ENCODE peak calls at places on chromosomes 5 and 9, in eight cellular contexts. M is left colon; T is activated CD4-positive, CD25-positive, alpha-beta regulatory T cell; L is HT-29; K is CD4-positive, alpha-beta memory T cell; H is BJ; B is RWPE1; Y is activated effector memory CD4-positive, alpha-beta T cell treated with anti-CD3 and anti-CD28 coated beads, Interleukin-2, amount 50 U/mL, for 16 hours. Q is an unnamed sample.

GRCh38 chr5:65611524-65611923 is 12.6 kb downstream of the TRIM23 start:
- DNase-seq in Y (no peak), L (peak), B (peak), T (no peak), H (no peak), M (no peak), K (no peak), Q (no peak)

GRCh38 chr5:145681686-145682085 is 153.5 kb downstream of the PRELID2 start:
- DNase-seq in Y (no peak), B (peak), H (peak), T (no peak), M (peak), L (peak), K (peak), Q (no peak)

GRCh38 chr5:133794066-133794465 is 174.4 kb downstream of the C5orf15 start:
- DNase-seq in K (no peak), Y (no peak), B (no peak), T (no peak), M (no peak), L (no peak), H (no peak), Q (no peak)

GRCh38 chr9:13388157-13388556 is 108.7 kb upstream of the MPDZ start:
- DNase-seq in T (no peak), L (no peak), M (no peak), B (no peak), Y (no peak), H (no peak), K (no peak), Q (no peak)

GRCh38 chr5:131857388-131857787 is 60.6 kb upstream of the FNIP1 start:
- DNase-seq in M (no peak), T (no peak), Y (no peak), L (no peak), H (no peak), B (no peak), K (no peak), Q (no peak)

GRCh38 chr5:157870837-157871834 is 12.2 kb upstream of the CLINT1 start:
- DNase-seq in L (peak), H (no peak), T (no peak), M (no peak), Y (no peak), K (no peak), B (peak), Q (no peak)

GRCh38 chr9:27763831-27764230 is 190.6 kb upstream of the C9orf72 start:
- DNase-seq in H (no peak), Y (no peak), L (peak), B (no peak), M (no peak), T (no peak), K (no peak), Q (no peak)

GRCh38 chr9:130768265-130768664 is 66.8 kb upstream of the ABL1 start:
- DNase-seq in M (peak), B (no peak), H (no peak), L (no peak), K (no peak), T (no peak), Y (no peak), Q (no peak)

GRCh38 chr5:151569132-151570046 is 21.7 kb downstream of the FAT2 start:
- DNase-seq in K (no peak), L (no peak), B (no peak), M (no peak), Y (no peak), T (no peak), H (no peak), Q (peak)

GRCh38 chr9:35273591-35273990 is 111.8 kb downstream of the UNC13B start:
- DNase-seq in H (no peak), Y (no peak), T (no peak), B (no peak), L (no peak), K (no peak), M (no peak), Q (no peak)

GRCh38 chr5:36657563-36657995 is 51.2 kb downstream of the SLC1A3 start:
- DNase-seq in T (no peak), B (peak), K (no peak), L (no peak), Y (no peak), H (peak), M (peak), Q (no peak)

GRCh38 chr9:109010676-109011655 is 2.3 kb downstream of the CTNNAL1 start:
- DNase-seq in H (peak), Y (peak), B (peak), K (no peak), M (no peak), L (peak), T (peak), Q (no peak)

GRCh38 chr5:97838214-97838613 is 655.2 kb upstream of the RIOK2 start:
- DNase-seq in Y (no peak), H (peak), K (no peak), T (no peak), M (no peak), B (peak), L (peak), Q (no peak)

GRCh38 chr9:116661037-116661954 is 25.8 kb upstream of the TRIM32 start:
- DNase-seq in H (peak), K (peak), T (no peak), M (no peak), L (peak), Y (no peak), B (peak), Q (no peak)

GRCh38 chr5:19902316-19902934 is 85.6 kb downstream of the CDH18 start:
- DNase-seq in T (no peak), H (no peak), B (no peak), L (no peak), Y (no peak), M (no peak), K (no peak), Q (no peak)

GRCh38 chr9:5626727-5627634 is 1.9 kb upstream of the RIC1 start:
- DNase-seq in M (peak), T (no peak), K (peak), H (peak), B (no peak), Y (peak), L (peak), Q (no peak)

GRCh38 chr9:31597977-31598376 is 786.5 kb upstream of the ACO1 start:
- DNase-seq in K (peak), H (no peak), T (no peak), M (no peak), Y (no peak), B (peak), L (peak), Q (no peak)

GRCh38 chr5:3341446-3342240 is 254.0 kb upstream of the IRX1 start:
- DNase-seq in B (no peak), T (no peak), M (no peak), Y (no peak), L (no peak), K (no peak), H (no peak), Q (no peak)

GRCh38 chr5:114544561-114544960 is 182.7 kb downstream of the KCNN2 start:
- DNase-seq in Y (no peak), K (no peak), H (no peak), L (no peak), M (no peak), B (no peak), T (no peak), Q (no peak)

GRCh38 chr5:139696894-139697658 is 48.9 kb downstream of the CXXC5 start:
- DNase-seq in L (peak), B (peak), K (no peak), M (peak), T (no peak), Y (no peak), H (peak), Q (no peak)

Q was measured in activated naive CD4-positive, alpha-beta T cell treated with anti-CD3 and anti-CD28 coated beads, Interleukin-2, amount 50 U/mL, for 72 hours.